ENCODE peak calls at places on chromosome 22, in five cellular contexts. G is neural progenitor cell, C is NT2/D1, U is MM.1S, F is colonic mucosa. Q is an unnamed sample.

GRCh38 chr22:25475554-25476022 is 88.9 kb upstream of the GRK3 start:
- DNase-seq in G (no peak), C (no peak), U (no peak), F (no peak), Q (peak)

GRCh38 chr22:20316844-20317401 is 2.9 kb downstream of the DGCR6L start:
- DNase-seq in G (peak), C (no peak), U (no peak), F (no peak), Q (no peak)

GRCh38 chr22:20783844-20784723 is 10.2 kb downstream of the SERPIND1 start:
- DNase-seq in G (peak), C (no peak), U (peak), F (peak), Q (peak)

GRCh38 chr22:24516301-24516737 is 21.2 kb downstream of the UPB1 start:
- DNase-seq in G (no peak), C (peak), U (no peak), F (no peak), Q (no peak)

GRCh38 chr22:28230682-28231081 is 311.6 kb upstream of the PITPNB start:
- DNase-seq in G (no peak), C (no peak), U (no peak), F (no peak), Q (no peak)

GRCh38 chr22:28009272-28009827 is 90.3 kb upstream of the PITPNB start:
- DNase-seq in G (peak), C (peak), U (peak), F (peak), Q (peak)

GRCh38 chr22:24683671-24684070 is 80.7 kb downstream of the GGT1 start:
- DNase-seq in G (no peak), C (no peak), U (no peak), F (no peak), Q (no peak)

GRCh38 chr22:28229566-28230483 is 310.8 kb upstream of the PITPNB start:
- DNase-seq in G (no peak), C (no peak), U (no peak), F (no peak), Q (no peak)

GRCh38 chr22:32016081-32016480 is 27.0 kb upstream of the SLC5A1 start:
- DNase-seq in G (no peak), C (no peak), U (no peak), F (no peak), Q (no peak)

GRCh38 chr22:50530857-50531545 is 1.2 kb upstream of the TYMP start:
- DNase-seq in G (peak), C (no peak), U (peak), F (peak), Q (no peak)

GRCh38 chr22:27801616-27802388 is at the start of gene MN1:
- DNase-seq in G (peak), C (no peak), U (no peak), F (peak), Q (no peak)

GRCh38 chr22:37887610-37888378 is 18.3 kb upstream of the MICALL1 start:
- DNase-seq in G (peak), C (peak), U (no peak), F (peak), Q (no peak)

GRCh38 chr22:19691007-19691720 is 23.1 kb upstream of the SEPTIN5 start:
- DNase-seq in G (no peak), C (no peak), U (no peak), F (no peak), Q (no peak)

GRCh38 chr22:50683086-50683993 is 10.7 kb downstream of the SHANK3 start:
- DNase-seq in G (peak), C (no peak), U (no peak), F (no peak), Q (no peak)

GRCh38 chr22:27840436-27840835 is 38.9 kb upstream of the MN1 start:
- DNase-seq in G (no peak), C (no peak), U (no peak), F (no peak), Q (no peak)

GRCh38 chr22:24580276-24580675 is 12.6 kb downstream of the LRRC75B start:
- DNase-seq in G (no peak), C (no peak), U (no peak), F (no peak), Q (no peak)

GRCh38 chr22:32823024-32823730 is 21.7 kb downstream of the TIMP3 start:
- DNase-seq in G (peak), C (no peak), U (no peak), F (peak), Q (peak)

GRCh38 chr22:40009231-40009769 is 14.5 kb downstream of the FAM83F start:
- DNase-seq in G (peak), C (peak), U (no peak), F (peak), Q (no peak)

GRCh38 chr22:32204211-32204855 is 540 bp downstream of the RFPL2 start:
- DNase-seq in G (peak), C (no peak), U (no peak), F (no peak), Q (no peak)

GRCh38 chr22:17269607-17270261 is 50.5 kb upstream of the ADA2 start:
- DNase-seq in G (no peak), C (no peak), U (no peak), F (peak), Q (no peak)

GRCh38 chr22:22958621-22959020 is 71.0 kb downstream of the IGLL5 start:
- DNase-seq in G (no peak), C (no peak), U (no peak), F (no peak), Q (no peak)

GRCh38 chr22:22685586-22685985 is 41.2 kb downstream of the GGTLC2 start:
- DNase-seq in G (no peak), C (no peak), U (no peak), F (no peak), Q (no peak)

GRCh38 chr22:50732681-50733080 is 5.3 kb upstream of the ACR start:
- DNase-seq in G (no peak), C (no peak), U (no peak), F (no peak), Q (no peak)

GRCh38 chr22:37664249-37665101 is 6.0 kb downstream of the PDXP start:
- DNase-seq in G (no peak), C (no peak), U (no peak), F (no peak), Q (no peak)

GRCh38 chr22:27430799-27431480 is 370.6 kb downstream of the MN1 start:
- DNase-seq in G (no peak), C (no peak), U (no peak), F (no peak), Q (no peak)

GRCh38 chr22:36461665-36462474 is 19.6 kb downstream of the TXN2 start:
- DNase-seq in G (no peak), C (peak), U (no peak), F (no peak), Q (no peak)

GRCh38 chr22:36196254-36197064 is 5.2 kb downstream of the APOL4 start:
- DNase-seq in G (no peak), C (no peak), U (no peak), F (no peak), Q (no peak)

GRCh38 chr22:35534091-35534490 is 6.5 kb upstream of the RASD2 start:
- DNase-seq in G (no peak), C (no peak), U (peak), F (no peak), Q (no peak)

GRCh38 chr22:17213976-17214375 is 5.3 kb downstream of the ADA2 start:
- DNase-seq in G (peak), C (no peak), U (peak), F (peak), Q (peak)

GRCh38 chr22:20183101-20183500 is 32.2 kb upstream of the CCDC188 start:
- DNase-seq in G (no peak), C (no peak), U (no peak), F (no peak), Q (no peak)

GRCh38 chr22:49853981-49854791 is 542 bp downstream of the ZBED4 start:
- DNase-seq in G (peak), C (no peak), U (peak), F (peak), Q (peak)

GRCh38 chr22:50600967-50601668 is 525 bp downstream of the MAPK8IP2 start:
- DNase-seq in G (no peak), C (no peak), U (no peak), F (no peak), Q (no peak)

GRCh38 chr22:37025500-37026070 is 6.0 kb downstream of the MPST start:
- DNase-seq in G (no peak), C (no peak), U (no peak), F (no peak), Q (no peak)

GRCh38 chr22:19807161-19807913 is 46.8 kb downstream of the TBX1 start:
- DNase-seq in G (no peak), C (no peak), U (no peak), F (no peak), Q (no peak)

GRCh38 chr22:48635031-48635430 is 1192.6 kb downstream of the BRD1 start:
- DNase-seq in G (no peak), C (no peak), U (no peak), F (no peak), Q (no peak)
- H3K9ac ChIP-seq in G (no peak), C (no peak), U (peak), F (no peak), Q (no peak)

GRCh38 chr22:29266564-29267461 is 968 bp downstream of the RHBDD3 start:
- DNase-seq in G (peak), C (no peak), U (no peak), F (no peak), Q (no peak)
- H3K9ac ChIP-seq in G (peak), C (peak), U (peak), F (peak), Q (peak)

DNA sequence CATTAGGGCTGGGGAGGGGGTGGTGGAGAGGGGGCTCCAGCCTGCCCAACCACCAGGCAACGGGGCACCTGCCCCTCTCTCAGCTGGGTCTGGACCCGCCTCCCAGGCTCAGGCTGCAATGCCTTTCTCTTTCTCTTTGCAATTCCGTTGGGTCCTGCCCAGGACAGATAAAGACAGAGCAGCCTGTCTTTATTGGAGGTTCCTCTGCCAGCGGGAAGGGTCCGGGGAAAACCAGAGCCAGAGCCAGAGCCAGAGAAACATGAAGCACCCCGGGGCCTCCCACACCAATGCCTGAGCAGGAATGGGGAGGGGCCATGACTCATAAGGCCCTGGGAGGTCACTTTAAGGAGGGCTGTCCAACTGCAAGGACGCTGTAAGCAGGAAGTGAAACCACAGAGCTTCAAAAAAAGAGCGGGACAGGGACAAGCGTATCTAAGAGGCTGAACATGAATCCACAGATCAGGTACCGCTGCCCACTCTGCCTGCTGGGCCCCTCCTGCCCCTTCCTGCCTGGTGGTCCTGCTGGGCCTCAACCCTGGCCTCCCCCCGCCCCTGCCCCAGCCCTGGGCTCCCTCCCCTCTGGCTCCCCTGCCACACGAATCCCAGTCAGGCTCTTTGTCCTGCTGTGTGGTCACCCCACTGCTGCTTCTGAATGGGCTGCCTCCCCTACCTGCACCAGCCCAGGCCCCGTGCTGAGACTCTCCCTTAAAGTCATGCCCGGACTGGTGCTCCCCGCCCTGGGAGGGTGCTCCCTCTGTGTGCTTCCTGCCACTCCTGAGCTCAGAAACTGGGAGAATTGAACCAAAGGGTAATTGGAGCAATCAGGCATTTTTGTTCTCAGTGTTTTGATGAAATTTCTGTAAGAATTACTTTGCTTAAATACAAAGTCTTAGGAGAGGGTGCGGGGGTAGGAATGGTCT is at the start of gene APOBEC3B:
- DNase-seq in G (peak), C (no peak), U (peak), F (peak), Q (peak)
- H3K9ac ChIP-seq in G (no peak), C (no peak), U (peak), F (peak), Q (peak)

DNA sequence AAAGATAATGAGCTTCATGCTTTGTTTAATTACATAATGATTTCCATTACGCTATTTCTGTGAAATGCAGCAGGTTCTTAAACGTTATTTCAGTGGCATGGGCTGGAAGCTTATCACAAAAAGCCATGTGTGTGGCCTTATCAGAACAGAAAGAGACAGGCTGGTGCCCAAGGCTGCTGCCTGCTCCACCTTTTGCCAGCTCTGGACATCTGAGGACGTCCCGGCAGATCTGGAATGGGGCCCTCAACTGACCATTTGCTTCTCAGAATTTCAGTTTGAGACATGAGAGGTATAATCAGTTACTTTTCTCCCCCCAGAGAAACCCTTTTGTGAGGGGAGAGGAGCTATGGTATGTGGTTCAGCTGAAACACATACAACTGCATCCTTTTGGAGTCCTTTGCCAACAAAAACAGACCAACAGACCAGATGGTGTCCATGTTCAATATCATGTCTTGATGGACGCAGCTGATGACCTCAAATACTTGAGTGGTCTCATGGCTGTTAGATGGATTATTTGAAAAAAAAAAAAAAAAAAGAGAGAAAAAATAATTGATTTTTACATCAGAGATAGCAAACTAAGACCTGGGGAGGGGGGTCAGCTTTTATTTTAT is 8.6 kb downstream of the CDPF1 start:
- DNase-seq in G (no peak), C (no peak), U (no peak), F (no peak), Q (no peak)
- H3K9ac ChIP-seq in G (no peak), C (no peak), U (no peak), F (no peak), Q (peak)

GRCh38 chr22:44026630-44027511 is 2.8 kb downstream of the PARVB start:
- DNase-seq in G (no peak), C (no peak), U (peak), F (peak), Q (no peak)
- H3K9ac ChIP-seq in G (no peak), C (no peak), U (peak), F (peak), Q (no peak)

DNA sequence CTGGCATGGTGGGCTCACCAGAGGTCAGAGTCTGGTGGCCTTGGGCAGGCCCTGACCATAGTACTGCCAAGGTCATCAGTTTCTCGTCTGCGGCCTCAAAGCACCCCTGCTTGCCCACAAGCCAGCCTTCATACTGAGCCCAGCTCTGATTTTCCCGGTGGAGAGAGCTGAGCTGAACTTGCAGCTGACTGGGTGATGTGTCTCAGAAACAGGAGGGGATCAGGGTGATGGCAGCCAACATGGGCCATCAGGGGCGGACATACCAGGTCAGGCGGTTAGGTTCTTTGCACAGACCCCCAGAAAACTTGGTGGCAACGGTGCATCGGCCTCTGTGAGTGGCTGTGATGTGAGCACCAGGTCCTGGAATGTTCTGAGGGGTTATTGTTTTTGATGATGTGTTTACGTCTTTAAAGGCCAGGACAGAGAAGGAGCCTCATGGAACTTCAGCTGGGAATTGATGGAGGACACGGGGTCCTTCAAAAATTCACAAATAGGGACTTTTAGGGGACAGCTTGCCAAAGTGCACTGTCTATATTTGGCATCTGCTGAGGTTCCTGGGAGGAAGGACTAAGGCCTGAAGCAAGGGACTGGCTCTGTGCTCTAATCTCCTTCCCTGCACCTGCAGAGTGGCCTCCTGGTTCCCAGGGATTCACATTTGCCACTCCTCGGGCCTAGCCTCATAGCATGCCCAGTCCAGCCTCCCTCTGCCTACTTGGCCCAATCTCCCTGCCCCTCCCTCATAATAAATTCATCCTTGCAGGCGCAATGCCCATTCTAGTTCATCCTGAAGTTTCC is 131.2 kb downstream of the OSBP2 start:
- DNase-seq in G (no peak), C (no peak), U (no peak), F (no peak), Q (no peak)
- H3K9ac ChIP-seq in G (no peak), C (no peak), U (no peak), F (no peak), Q (no peak)